ENCODE peak calls at places on chromosomes 1 and 21, in nine cellular contexts. E, H, O, W, R, Q, B, Y and C are unnamed samples.

GRCh38 chr1:181392613-181393170 is 90.6 kb upstream of the CACNA1E start:
- DNase-seq in E (no peak), H (no peak), O (no peak), W (no peak), R (no peak), Q (no peak), B (no peak), Y (no peak), C (no peak)

GRCh38 chr1:53889304-53890298 is at the start of gene YIPF1:
- DNase-seq in E (peak), H (peak), O (peak), W (peak), R (peak), Q (peak), B (peak), Y (peak), C (peak)

GRCh38 chr1:54380285-54380882 is 25.8 kb downstream of the SSBP3 start:
- DNase-seq in E (no peak), H (no peak), O (no peak), W (no peak), R (no peak), Q (no peak), B (no peak), Y (no peak), C (no peak)

GRCh38 chr1:30783244-30783915 is 25.8 kb upstream of the LAPTM5 start:
- DNase-seq in E (no peak), H (no peak), O (no peak), W (no peak), R (no peak), Q (no peak), B (no peak), Y (no peak), C (no peak)

GRCh38 chr1:246329900-246330299 is 177.2 kb downstream of the SMYD3 start:
- DNase-seq in E (no peak), H (no peak), O (no peak), W (peak), R (no peak), Q (peak), B (no peak), Y (no peak), C (no peak)

GRCh38 chr1:205275133-205275532 is 46.4 kb downstream of the NUAK2 start:
- DNase-seq in E (peak), H (no peak), O (peak), W (no peak), R (no peak), Q (peak), B (no peak), Y (no peak), C (no peak)

GRCh38 chr1:21534674-21535378 is 25.6 kb downstream of the ALPL start:
- DNase-seq in E (no peak), H (no peak), O (peak), W (peak), R (no peak), Q (peak), B (peak), Y (no peak), C (peak)

GRCh38 chr21:46213620-46214286 is 14.8 kb downstream of the LSS start:
- DNase-seq in E (no peak), H (no peak), O (no peak), W (no peak), R (no peak), Q (no peak), B (no peak), Y (no peak), C (no peak)

GRCh38 chr1:30047576-30047975 is 675.8 kb downstream of the MATN1 start:
- DNase-seq in E (no peak), H (no peak), O (no peak), W (no peak), R (no peak), Q (no peak), B (no peak), Y (no peak), C (no peak)

GRCh38 chr1:2204384-2205190 is 10.0 kb upstream of the FAAP20 start:
- DNase-seq in E (no peak), H (peak), O (no peak), W (peak), R (no peak), Q (no peak), B (peak), Y (peak), C (no peak)

GRCh38 chr1:53295746-53296722 is 31.8 kb downstream of the LRP8 start:
- DNase-seq in E (no peak), H (no peak), O (peak), W (no peak), R (no peak), Q (no peak), B (no peak), Y (no peak), C (no peak)

GRCh38 chr1:235495539-235495938 is 8.7 kb downstream of the B3GALNT2 start:
- DNase-seq in E (no peak), H (no peak), O (no peak), W (no peak), R (no peak), Q (no peak), B (no peak), Y (no peak), C (no peak)